ENCODE peak calls at places on chromosomes 2 and 18, in seven cellular contexts. O, X, N, J, F, E and V are unnamed samples.
A peak's percentile ranks its signal among the peaks of the same experiment; 100 is the strongest.

GRCh38 chr2:239912938-239913631 is 112.1 kb downstream of the NDUFA10 start:
- DNase-seq in J (peak; percentile 62), F (no peak), O (no peak), X (no peak), N (no peak), E (no peak), V (no peak)

GRCh38 chr2:74188018-74188601 is 9.4 kb upstream of the MOB1A start:
- DNase-seq in N (no peak), F (peak; percentile 63), E (no peak), X (no peak), O (no peak), J (no peak), V (no peak)

GRCh38 chr2:41906325-41906700 is 141.5 kb upstream of the PKDCC start:
- DNase-seq in X (no peak), J (peak; percentile 49), F (peak; percentile 25), O (no peak), E (no peak), N (no peak), V (no peak)

GRCh38 chr2:101596346-101596745 is 101.2 kb upstream of the MAP4K4 start:
- DNase-seq in N (no peak), J (no peak), O (no peak), E (no peak), X (no peak), F (peak; percentile 21), V (no peak)

GRCh38 chr2:37649518-37649917 is 21.9 kb downstream of the CDC42EP3 start:
- DNase-seq in X (no peak), O (no peak), J (no peak), E (no peak), N (no peak), F (no peak), V (no peak)

GRCh38 chr18:69895081-69896047 is 52.3 kb downstream of the CD226 start:
- DNase-seq in X (no peak), F (no peak), J (no peak), N (no peak), O (no peak), E (no peak), V (no peak)

GRCh38 chr18:42706618-42707017 is 408.9 kb downstream of the RIT2 start:
- DNase-seq in E (peak; percentile 11), X (no peak), N (no peak), O (peak; percentile 67), F (peak; percentile 4), J (no peak), V (no peak)

GRCh38 chr18:25830787-25831186 is 259.6 kb downstream of the SS18 start:
- DNase-seq in O (no peak), J (no peak), N (no peak), F (peak; percentile 82), X (no peak), E (no peak), V (no peak)

GRCh38 chr18:41126541-41127235 is 828.3 kb upstream of the PIK3C3 start:
- DNase-seq in N (no peak), F (peak; percentile 8), O (no peak), X (no peak), J (no peak), E (no peak), V (peak; percentile 33)

GRCh38 chr2:95271381-95271971 is 2.8 kb upstream of the PROM2 start:
- DNase-seq in X (no peak), E (no peak), O (no peak), J (peak; percentile 53), N (no peak), F (no peak), V (no peak)

GRCh38 chr18:79585395-79586370 is 93.9 kb upstream of the CTDP1 start:
- DNase-seq in F (no peak), J (peak; percentile 74), X (no peak), O (no peak), N (no peak), E (peak; percentile 12), V (no peak)

GRCh38 chr2:201881382-201881720 is 75.0 kb downstream of the CDK15 start:
- DNase-seq in N (no peak), E (no peak), X (no peak), O (no peak), F (peak; percentile 69), J (no peak), V (no peak)

GRCh38 chr2:22673501-22673900 is 711.5 kb upstream of the KLHL29 start:
- DNase-seq in N (no peak), O (no peak), E (no peak), X (no peak), J (no peak), F (no peak), V (no peak)

GRCh38 chr2:206164261-206164862 is 4.7 kb downstream of the EEF1B2 start:
- DNase-seq in N (no peak), X (no peak), O (peak; percentile 24), J (no peak), E (no peak), F (peak; percentile 69), V (no peak)

GRCh38 chr2:168801961-168802824 is at the start of gene NOSTRIN:
- DNase-seq in E (peak; percentile 59), J (no peak), N (peak; percentile 52), X (no peak), F (peak; percentile 79), O (peak; percentile 52), V (no peak)

GRCh38 chr2:27379840-27380625 is 501 bp downstream of the ZNF513 start:
- DNase-seq in O (no peak), F (peak; percentile 35), E (peak; percentile 70), J (peak; percentile 89), N (no peak), X (peak; percentile 41), V (no peak)

GRCh38 chr18:28974504-28974903 is 797.6 kb upstream of the CDH2 start:
- DNase-seq in J (no peak), F (no peak), N (no peak), O (no peak), X (no peak), E (no peak), V (no peak)

GRCh38 chr2:186889291-186889886 is 40.4 kb upstream of the ZSWIM2 start:
- DNase-seq in E (no peak), X (no peak), O (no peak), J (no peak), F (peak; percentile 79), N (no peak), V (no peak)

GRCh38 chr18:2143666-2144065 is 427.6 kb downstream of the METTL4 start:
- DNase-seq in X (no peak), N (no peak), O (no peak), E (no peak), F (peak; percentile 65), J (no peak), V (no peak)

GRCh38 chr18:8947576-8947975 is 154.9 kb upstream of the NDUFV2 start:
- DNase-seq in J (no peak), F (no peak), X (no peak), N (no peak), E (no peak), O (no peak), V (no peak)

GRCh38 chr2:85199692-85200091 is 66.5 kb downstream of the TCF7L1 start:
- DNase-seq in N (no peak), X (no peak), F (peak; percentile 78), O (no peak), J (no peak), E (no peak), V (no peak)

GRCh38 chr18:22185723-22186386 is 16.5 kb downstream of the GATA6 start:
- DNase-seq in F (no peak), N (no peak), J (no peak), X (no peak), O (no peak), E (no peak), V (no peak)

DNA sequence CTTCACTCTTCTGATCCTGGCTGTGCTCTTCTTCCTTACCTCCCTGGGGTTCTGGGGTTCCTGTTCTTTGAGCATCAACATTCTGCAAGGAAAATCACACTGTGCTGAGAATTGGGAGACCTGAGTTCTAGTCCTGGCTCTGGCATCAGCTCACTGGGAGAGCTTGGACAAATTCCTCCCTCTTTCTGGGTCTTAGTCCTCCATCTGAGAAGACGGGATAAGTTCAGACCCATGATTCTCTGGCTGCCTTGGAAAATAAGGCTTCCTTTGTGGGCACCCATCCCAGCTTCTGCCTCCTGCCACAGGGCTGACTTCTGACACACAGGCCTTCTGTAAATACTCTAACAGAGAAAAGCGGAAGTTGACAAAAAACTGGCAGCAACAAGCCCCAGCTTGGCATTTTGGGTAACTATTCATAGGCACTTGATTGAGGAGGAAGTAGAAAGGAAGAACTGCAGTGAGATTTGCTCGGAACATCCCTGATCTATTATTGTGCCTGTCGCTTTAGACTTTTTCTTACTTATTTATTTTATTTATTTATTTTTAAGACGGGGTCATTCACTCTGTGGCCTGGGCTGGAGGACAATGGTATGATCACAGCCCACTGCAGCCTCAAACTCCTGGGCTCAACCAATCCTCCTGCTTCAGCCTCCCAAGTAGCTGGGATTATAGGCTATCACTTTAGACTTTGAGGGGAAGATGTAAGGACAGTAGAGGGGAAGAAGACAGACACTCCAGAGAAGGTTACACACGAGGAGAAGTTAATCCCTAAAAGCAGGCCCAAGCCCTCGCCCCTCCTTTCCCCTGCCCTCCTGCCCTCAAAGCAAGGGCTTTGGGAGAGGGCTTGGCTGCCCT is 7.9 kb downstream of the PCBP1 start:
- DNase-seq in X (peak; percentile 22), J (peak; percentile 87), E (peak; percentile 77), F (peak; percentile 73), O (no peak), N (no peak), V (no peak)
- H3K4me3 ChIP-seq in X (peak overlapping the region; percentile 1), J (peak overlapping the region; percentile 22), E (no peak overlapping the region), F (no peak overlapping the region), O (no peak overlapping the region), N (no peak overlapping the region), V (no peak overlapping the region)

GRCh38 chr2:100237046-100237615 is 85.2 kb downstream of the LONRF2 start:
- DNase-seq in X (no peak), F (no peak), J (peak; percentile 16), N (no peak), E (no peak), O (peak; percentile 55), V (no peak)
- TF ChIP-seq CTCF in X (no peak), F (no peak), J (no peak), N (no peak), E (no peak), O (no peak), V (no peak)

DNA sequence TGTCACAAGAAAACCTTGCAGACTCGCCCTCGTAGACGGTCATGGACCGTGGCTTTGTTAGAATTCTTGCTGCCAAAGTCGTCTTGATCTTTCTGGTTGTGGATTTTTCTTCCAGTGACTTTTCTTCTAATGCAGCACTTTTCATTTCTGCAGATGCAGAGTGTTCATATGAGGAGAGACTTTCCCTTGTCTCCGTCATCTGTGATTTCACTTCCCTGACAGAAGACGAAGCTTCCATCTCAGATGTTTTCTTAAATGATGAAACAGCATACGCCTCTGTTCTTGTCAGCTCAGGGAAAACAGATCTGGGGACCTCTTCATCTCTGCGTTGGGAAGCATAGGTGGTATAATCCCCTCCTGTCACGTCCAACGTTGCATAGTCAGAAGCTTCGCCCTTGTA is 50.9 kb downstream of the PLEKHA3 start:
- DNase-seq in F (no peak), N (no peak), X (no peak), J (no peak), O (no peak), E (no peak), V (no peak)
- H3K4me3 ChIP-seq in F (no peak overlapping the region), N (no peak overlapping the region), X (no peak overlapping the region), J (no peak overlapping the region), O (no peak overlapping the region), E (no peak overlapping the region), V (no peak overlapping the region)

DNA sequence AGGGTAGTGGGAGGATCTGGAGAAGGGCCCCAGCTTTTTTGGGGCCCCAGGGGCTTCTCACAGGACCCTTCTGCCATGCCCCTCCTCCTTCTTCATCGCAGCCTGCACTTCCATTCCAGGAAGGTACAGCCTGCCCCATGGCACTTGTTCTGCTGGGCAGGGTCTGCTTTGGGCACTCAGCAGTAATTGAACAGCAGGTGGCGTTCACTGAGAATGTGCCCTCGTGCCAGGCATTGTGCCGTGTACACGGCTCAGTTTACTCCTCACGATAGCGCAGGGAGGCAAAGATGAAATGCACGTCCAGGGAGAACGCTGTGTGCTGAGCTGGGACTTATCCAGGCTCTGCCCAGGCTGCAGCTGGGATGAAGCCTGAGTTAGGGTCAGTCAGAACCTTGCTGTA is 54.8 kb upstream of the ASB18 start:
- DNase-seq in O (no peak), N (no peak), X (no peak), F (no peak), E (no peak), J (peak; percentile 60), V (no peak)
- TF ChIP-seq CTCF in O (no peak), N (peak; percentile 32), X (no peak), F (no peak), E (no peak), J (no peak), V (no peak)